ENCODE peak calls at places on chromosomes 16 and 17, in seven cellular contexts. One of them, this sample, is unnamed.

GRCh38 chr16:57614546-57615343 is 13.7 kb upstream of the ADGRG1 start:
- DNase-seq in transverse colon: no peak
- DNase-seq in HepG2: no peak
- DNase-seq in IMR-90: no peak
- DNase-seq in heart left ventricle: peak; percentile 13
- DNase-seq in Peyer's patch: peak; percentile 40
- DNase-seq in adrenal gland: peak; percentile 12
- DNase-seq in this sample: peak; percentile 6

GRCh38 chr17:40462343-40463121 is 19.3 kb downstream of the IGFBP4 start:
- DNase-seq in adrenal gland: no peak
- DNase-seq in transverse colon: no peak
- DNase-seq in HepG2: no peak
- DNase-seq in Peyer's patch: no peak
- DNase-seq in heart left ventricle: no peak
- DNase-seq in IMR-90: no peak
- DNase-seq in this sample: no peak

GRCh38 chr17:27569257-27569722 is 61.7 kb upstream of the LGALS9 start:
- DNase-seq in heart left ventricle: no peak
- DNase-seq in Peyer's patch: peak; percentile 61
- DNase-seq in adrenal gland: no peak
- DNase-seq in IMR-90: peak; percentile 34
- DNase-seq in HepG2: no peak
- DNase-seq in transverse colon: no peak
- DNase-seq in this sample: peak; percentile 60

GRCh38 chr17:77438241-77439204 is 297.8 kb downstream of the SEC14L1 start:
- DNase-seq in Peyer's patch: no peak
- DNase-seq in IMR-90: no peak
- DNase-seq in transverse colon: no peak
- DNase-seq in heart left ventricle: no peak
- DNase-seq in HepG2: no peak
- DNase-seq in adrenal gland: no peak
- DNase-seq in this sample: no peak

GRCh38 chr16:22296225-22297113 is 740 bp upstream of the POLR3E start:
- DNase-seq in IMR-90: no peak
- DNase-seq in Peyer's patch: no peak
- DNase-seq in HepG2: peak; percentile 34
- DNase-seq in heart left ventricle: no peak
- DNase-seq in transverse colon: no peak
- DNase-seq in adrenal gland: no peak
- DNase-seq in this sample: peak; percentile 39

GRCh38 chr16:12804395-12804794 is 708 bp upstream of the CPPED1 start:
- DNase-seq in IMR-90: no peak
- DNase-seq in adrenal gland: no peak
- DNase-seq in heart left ventricle: no peak
- DNase-seq in transverse colon: no peak
- DNase-seq in Peyer's patch: no peak
- DNase-seq in HepG2: no peak
- DNase-seq in this sample: no peak

GRCh38 chr17:4554441-4554996 is 665 bp downstream of the MYBBP1A start:
- DNase-seq in IMR-90: no peak
- DNase-seq in transverse colon: no peak
- DNase-seq in heart left ventricle: no peak
- DNase-seq in adrenal gland: no peak
- DNase-seq in HepG2: no peak
- DNase-seq in Peyer's patch: no peak
- DNase-seq in this sample: peak; percentile 21

GRCh38 chr16:56233795-56234566 is 42.7 kb downstream of the GNAO1 start:
- DNase-seq in Peyer's patch: no peak
- DNase-seq in heart left ventricle: no peak
- DNase-seq in adrenal gland: no peak
- DNase-seq in IMR-90: no peak
- DNase-seq in HepG2: peak; percentile 20
- DNase-seq in transverse colon: no peak
- DNase-seq in this sample: no peak

GRCh38 chr17:43579570-43580140 is 33.5 kb upstream of the ETV4 start:
- DNase-seq in HepG2: peak; percentile 53
- DNase-seq in adrenal gland: no peak
- DNase-seq in transverse colon: no peak
- DNase-seq in IMR-90: peak; percentile 95
- DNase-seq in heart left ventricle: no peak
- DNase-seq in Peyer's patch: no peak
- DNase-seq in this sample: no peak

GRCh38 chr17:1001640-1002411 is 4.9 kb downstream of the TIMM22 start:
- DNase-seq in heart left ventricle: no peak
- DNase-seq in transverse colon: no peak
- DNase-seq in IMR-90: peak; percentile 75
- DNase-seq in Peyer's patch: no peak
- DNase-seq in adrenal gland: no peak
- DNase-seq in HepG2: no peak
- DNase-seq in this sample: no peak

GRCh38 chr17:62780273-62780672 is 27.8 kb downstream of the MARCHF10 start:
- DNase-seq in Peyer's patch: no peak
- DNase-seq in IMR-90: no peak
- DNase-seq in heart left ventricle: no peak
- DNase-seq in HepG2: no peak
- DNase-seq in adrenal gland: peak; percentile 43
- DNase-seq in transverse colon: no peak
- DNase-seq in this sample: peak; percentile 81

GRCh38 chr16:55526448-55526847 is 17.6 kb downstream of the LPCAT2 start:
- DNase-seq in Peyer's patch: no peak
- DNase-seq in HepG2: no peak
- DNase-seq in adrenal gland: no peak
- DNase-seq in transverse colon: no peak
- DNase-seq in IMR-90: no peak
- DNase-seq in heart left ventricle: no peak
- DNase-seq in this sample: no peak

GRCh38 chr16:9039208-9039607 is 52.2 kb upstream of the HAPSTR1 start:
- DNase-seq in transverse colon: no peak
- DNase-seq in HepG2: no peak
- DNase-seq in heart left ventricle: no peak
- DNase-seq in Peyer's patch: no peak
- DNase-seq in adrenal gland: no peak
- DNase-seq in IMR-90: peak; percentile 55
- DNase-seq in this sample: no peak

GRCh38 chr17:15963670-15964110 is 18.8 kb downstream of the ADORA2B start:
- DNase-seq in HepG2: no peak
- DNase-seq in heart left ventricle: no peak
- DNase-seq in transverse colon: no peak
- DNase-seq in Peyer's patch: no peak
- DNase-seq in adrenal gland: no peak
- DNase-seq in IMR-90: peak; percentile 53
- DNase-seq in this sample: no peak

GRCh38 chr16:84699147-84699711 is 571 bp upstream of the USP10 start:
- DNase-seq in Peyer's patch: no peak
- DNase-seq in transverse colon: peak; percentile 17
- DNase-seq in IMR-90: no peak
- DNase-seq in adrenal gland: peak; percentile 28
- DNase-seq in HepG2: no peak
- DNase-seq in heart left ventricle: no peak
- DNase-seq in this sample: peak; percentile 12

GRCh38 chr16:65410801-65411200 is 288.9 kb upstream of the CDH11 start:
- DNase-seq in heart left ventricle: no peak
- DNase-seq in adrenal gland: no peak
- DNase-seq in Peyer's patch: no peak
- DNase-seq in IMR-90: peak; percentile 81
- DNase-seq in HepG2: no peak
- DNase-seq in transverse colon: no peak
- DNase-seq in this sample: no peak

GRCh38 chr17:31815212-31815611 is 43.8 kb downstream of the COPRS start:
- DNase-seq in IMR-90: no peak
- DNase-seq in transverse colon: no peak
- DNase-seq in adrenal gland: no peak
- DNase-seq in Peyer's patch: no peak
- DNase-seq in HepG2: no peak
- DNase-seq in heart left ventricle: no peak
- DNase-seq in this sample: no peak

GRCh38 chr16:82629441-82630027 is 2.8 kb downstream of the CDH13 start:
- DNase-seq in adrenal gland: no peak
- DNase-seq in Peyer's patch: no peak
- DNase-seq in transverse colon: no peak
- DNase-seq in HepG2: no peak
- DNase-seq in heart left ventricle: no peak
- DNase-seq in IMR-90: peak; percentile 34
- DNase-seq in this sample: no peak

GRCh38 chr16:72740346-72740745 is 307.6 kb downstream of the ZFHX3 start:
- DNase-seq in transverse colon: no peak
- DNase-seq in heart left ventricle: no peak
- DNase-seq in HepG2: no peak
- DNase-seq in adrenal gland: no peak
- DNase-seq in IMR-90: peak; percentile 43
- DNase-seq in Peyer's patch: no peak
- DNase-seq in this sample: no peak

GRCh38 chr17:50459081-50459676 is 9.5 kb downstream of the CHAD start:
- DNase-seq in IMR-90: peak; percentile 18
- DNase-seq in HepG2: peak; percentile 95
- DNase-seq in transverse colon: peak; percentile 53
- DNase-seq in Peyer's patch: peak; percentile 78
- DNase-seq in adrenal gland: no peak
- DNase-seq in heart left ventricle: no peak
- DNase-seq in this sample: no peak

DNA sequence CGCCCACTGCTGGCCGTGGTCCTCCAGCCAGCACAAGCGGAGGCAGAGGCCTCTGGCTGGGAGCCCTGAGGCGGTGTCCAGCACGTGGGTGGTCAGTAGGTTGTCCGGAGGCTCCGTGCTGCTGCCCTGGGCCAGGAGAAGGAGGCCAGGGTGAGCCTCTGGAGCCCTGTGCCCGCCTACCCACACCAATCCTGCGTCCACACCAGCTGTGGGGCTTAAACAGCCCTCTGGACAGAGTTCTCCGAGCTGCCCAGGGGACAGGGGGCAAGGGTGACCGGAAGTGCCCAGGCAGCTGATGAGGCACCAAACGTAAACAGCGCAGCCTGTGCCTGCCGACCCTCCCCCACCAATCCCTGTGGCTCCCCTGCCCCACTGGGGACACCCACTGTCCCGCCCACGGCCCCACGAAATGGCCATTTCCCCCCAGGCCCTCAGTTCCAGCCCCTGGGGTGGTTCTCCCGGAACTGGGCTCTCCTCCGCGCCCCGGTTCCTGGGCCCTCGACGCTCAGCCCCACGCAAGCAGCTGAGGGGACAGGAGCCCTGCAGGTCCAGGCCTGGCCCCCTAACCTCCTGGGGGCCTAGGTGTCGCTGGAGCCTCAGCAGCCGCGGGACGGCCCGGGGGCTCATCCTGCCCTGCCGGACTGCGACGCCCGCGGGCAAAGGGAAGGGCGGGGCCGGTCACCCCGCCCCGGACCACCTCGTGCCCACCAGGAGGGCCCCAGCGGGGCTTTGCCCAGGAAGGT is 27.9 kb upstream of the DBNDD1 start:
- DNase-seq in adrenal gland: peak; percentile 71
- DNase-seq in HepG2: peak; percentile 45
- DNase-seq in heart left ventricle: peak; percentile 49
- DNase-seq in IMR-90: peak; percentile 58
- DNase-seq in Peyer's patch: peak; percentile 61
- DNase-seq in transverse colon: peak; percentile 54
- DNase-seq in this sample: peak; percentile 81
- TF ChIP-seq POLR2A in adrenal gland: peak; percentile 40
- TF ChIP-seq POLR2A in HepG2: peak; percentile 79
- TF ChIP-seq POLR2A in heart left ventricle: no peak
- TF ChIP-seq POLR2A in IMR-90: no peak
- TF ChIP-seq POLR2A in Peyer's patch: no peak
- TF ChIP-seq POLR2A in transverse colon: no peak
- TF ChIP-seq POLR2A in this sample: peak; percentile 36

DNA sequence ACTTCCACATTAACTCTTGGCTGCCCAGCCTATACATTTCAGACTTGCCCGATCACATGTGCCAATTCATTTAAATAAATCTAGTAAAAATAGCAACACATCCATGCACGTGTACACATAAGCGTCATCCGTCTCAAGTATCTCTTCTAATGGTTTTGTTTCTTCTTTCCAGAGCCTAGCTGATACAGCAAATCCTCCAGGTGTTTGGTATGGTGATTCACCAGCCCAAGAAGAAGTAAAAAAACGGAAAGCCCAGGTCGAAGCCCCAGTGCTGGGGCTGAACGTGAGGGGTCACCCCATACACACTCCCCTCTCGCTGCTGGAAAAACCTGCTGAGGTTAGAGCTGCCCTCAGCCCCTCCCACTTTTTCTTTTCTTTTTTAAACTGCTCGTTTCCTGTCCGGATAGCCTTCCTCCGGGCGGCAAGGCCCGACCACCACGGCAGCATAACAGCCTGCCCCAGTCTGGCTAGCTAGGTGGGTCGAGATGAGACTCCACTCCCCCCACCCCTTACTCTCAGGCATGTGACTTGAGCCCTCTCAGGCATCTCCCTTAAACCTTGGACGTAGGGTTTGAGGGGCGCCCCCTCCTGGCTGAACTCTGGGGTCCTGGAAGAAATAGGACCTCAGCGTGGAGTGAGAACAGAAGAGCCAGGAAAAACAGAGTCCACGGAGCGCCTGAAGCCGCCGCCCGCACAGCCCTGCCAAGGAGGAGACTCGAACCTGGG is 13.9 kb upstream of the OR1F1 start:
- DNase-seq in Peyer's patch: no peak
- DNase-seq in IMR-90: no peak
- DNase-seq in heart left ventricle: no peak
- DNase-seq in adrenal gland: no peak
- DNase-seq in transverse colon: no peak
- DNase-seq in HepG2: peak; percentile 65
- DNase-seq in this sample: no peak
- H3K4me3 ChIP-seq in Peyer's patch: no peak overlapping the region
- H3K4me3 ChIP-seq in IMR-90: peak overlapping the region; percentile 20
- H3K4me3 ChIP-seq in heart left ventricle: no peak overlapping the region
- H3K4me3 ChIP-seq in adrenal gland: no peak overlapping the region
- H3K4me3 ChIP-seq in transverse colon: no peak overlapping the region
- H3K4me3 ChIP-seq in HepG2: peak overlapping the region; percentile 5
- H3K4me3 ChIP-seq in this sample: no peak overlapping the region

DNA sequence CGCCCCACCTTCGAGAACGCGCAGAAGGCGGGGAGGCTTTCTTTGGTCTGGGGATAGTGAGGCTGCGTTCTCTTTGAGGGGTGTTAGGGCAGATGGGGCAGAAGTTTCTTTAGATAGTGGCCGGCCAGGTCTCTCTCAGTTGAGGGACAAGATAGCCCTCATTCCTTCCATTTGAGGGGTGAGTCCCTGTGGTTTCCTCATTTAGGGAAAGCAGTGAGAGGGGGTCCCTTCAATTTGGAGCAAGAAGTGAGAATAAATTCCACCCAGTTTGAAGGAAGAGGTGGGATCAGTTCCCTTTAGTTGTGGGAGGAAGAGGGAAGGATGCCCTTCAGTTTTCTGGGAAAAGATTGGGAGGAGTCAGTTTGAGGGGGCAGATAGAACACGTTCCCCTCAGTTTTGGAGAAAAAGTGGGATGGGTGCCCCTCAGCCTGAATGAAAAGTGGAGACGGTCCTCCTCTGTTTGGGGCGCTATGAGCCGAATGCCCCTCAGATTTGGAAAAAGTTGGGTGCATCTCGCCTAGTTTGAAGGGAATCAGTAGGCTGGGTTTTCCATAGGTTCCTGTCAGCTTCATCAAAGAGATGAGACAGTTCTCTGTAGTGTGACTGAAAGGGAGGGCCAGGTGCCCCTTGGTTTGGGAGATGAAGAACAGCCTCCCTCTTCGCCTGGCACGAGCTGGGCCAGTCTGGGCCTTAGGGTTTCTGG is 568 bp upstream of the FHOD1 start:
- DNase-seq in transverse colon: no peak
- DNase-seq in adrenal gland: no peak
- DNase-seq in IMR-90: no peak
- DNase-seq in HepG2: no peak
- DNase-seq in Peyer's patch: no peak
- DNase-seq in heart left ventricle: no peak
- DNase-seq in this sample: no peak
- H3K4me1 ChIP-seq in transverse colon: peaks cover 29% of the 10 kb centered on the region
- H3K4me1 ChIP-seq in adrenal gland: peaks cover 47% of the 10 kb centered on the region
- H3K4me1 ChIP-seq in IMR-90: peaks cover 38% of the 10 kb centered on the region
- H3K4me1 ChIP-seq in HepG2: peaks cover 53% of the 10 kb centered on the region
- H3K4me1 ChIP-seq in Peyer's patch: peaks cover 35% of the 10 kb centered on the region
- H3K4me1 ChIP-seq in heart left ventricle: peaks cover 59% of the 10 kb centered on the region
- H3K4me1 ChIP-seq in this sample: peaks cover 47% of the 10 kb centered on the region

GRCh38 chr16:351804-352520 is 561 bp downstream of the AXIN1 start:
- DNase-seq in heart left ventricle: peak; percentile 52
- DNase-seq in transverse colon: peak; percentile 46
- DNase-seq in HepG2: no peak
- DNase-seq in adrenal gland: peak; percentile 58
- DNase-seq in IMR-90: no peak
- DNase-seq in Peyer's patch: peak; percentile 71
- DNase-seq in this sample: peak; percentile 28
- TF ChIP-seq POLR2A in heart left ventricle: no peak
- TF ChIP-seq POLR2A in transverse colon: no peak
- TF ChIP-seq POLR2A in HepG2: peak; percentile 15
- TF ChIP-seq POLR2A in adrenal gland: no peak
- TF ChIP-seq POLR2A in IMR-90: no peak
- TF ChIP-seq POLR2A in Peyer's patch: no peak
- TF ChIP-seq POLR2A in this sample: no peak

This sample was measured in body of pancreas.